ENCODE peak calls at places on chromosomes 16 and 17, in five cellular contexts. One of them, this sample, is unnamed.
A peak's percentile ranks its signal among the peaks of the same experiment; 100 is the strongest.

GRCh38 chr16:68228652-68229051 is 7.3 kb downstream of the ESRP2 start:
- DNase-seq in T1000: no peak
- DNase-seq in activated CD4-positive, alpha-beta T cell treated with anti-CD3 and anti-CD28 coated beads, Interleukin-2, amount 50 U/mL, for 24 hours: no peak
- DNase-seq in hypothalamus: no peak
- DNase-seq in T-helper 17 cell: no peak
- DNase-seq in this sample: no peak

GRCh38 chr17:66649818-66650489 is 185.0 kb upstream of the CACNG5 start:
- DNase-seq in T1000: no peak
- DNase-seq in activated CD4-positive, alpha-beta T cell treated with anti-CD3 and anti-CD28 coated beads, Interleukin-2, amount 50 U/mL, for 24 hours: no peak
- DNase-seq in hypothalamus: no peak
- DNase-seq in T-helper 17 cell: no peak
- DNase-seq in this sample: no peak

GRCh38 chr16:85470873-85471272 is 142.2 kb upstream of the GSE1 start:
- DNase-seq in T1000: no peak
- DNase-seq in activated CD4-positive, alpha-beta T cell treated with anti-CD3 and anti-CD28 coated beads, Interleukin-2, amount 50 U/mL, for 24 hours: no peak
- DNase-seq in hypothalamus: no peak
- DNase-seq in T-helper 17 cell: no peak
- DNase-seq in this sample: no peak

GRCh38 chr17:65013613-65014391 is 42.7 kb downstream of the GNA13 start:
- DNase-seq in T1000: no peak
- DNase-seq in activated CD4-positive, alpha-beta T cell treated with anti-CD3 and anti-CD28 coated beads, Interleukin-2, amount 50 U/mL, for 24 hours: no peak
- DNase-seq in hypothalamus: no peak
- DNase-seq in T-helper 17 cell: no peak
- DNase-seq in this sample: no peak

GRCh38 chr17:40307001-40307690 is 1.8 kb upstream of the RARA start:
- DNase-seq in T1000: peak; percentile 53
- DNase-seq in activated CD4-positive, alpha-beta T cell treated with anti-CD3 and anti-CD28 coated beads, Interleukin-2, amount 50 U/mL, for 24 hours: no peak
- DNase-seq in hypothalamus: no peak
- DNase-seq in T-helper 17 cell: no peak
- DNase-seq in this sample: peak; percentile 50

GRCh38 chr17:62091804-62092203 is 26.7 kb upstream of the MED13 start:
- DNase-seq in T1000: no peak
- DNase-seq in activated CD4-positive, alpha-beta T cell treated with anti-CD3 and anti-CD28 coated beads, Interleukin-2, amount 50 U/mL, for 24 hours: no peak
- DNase-seq in hypothalamus: no peak
- DNase-seq in T-helper 17 cell: no peak
- DNase-seq in this sample: no peak

GRCh38 chr16:78705694-78706093 is 606.2 kb downstream of the WWOX start:
- DNase-seq in T1000: no peak
- DNase-seq in activated CD4-positive, alpha-beta T cell treated with anti-CD3 and anti-CD28 coated beads, Interleukin-2, amount 50 U/mL, for 24 hours: peak; percentile 10
- DNase-seq in hypothalamus: no peak
- DNase-seq in T-helper 17 cell: no peak
- DNase-seq in this sample: peak; percentile 68

GRCh38 chr17:7888184-7888920 is at the start of gene CHD3:
- DNase-seq in T1000: no peak
- DNase-seq in activated CD4-positive, alpha-beta T cell treated with anti-CD3 and anti-CD28 coated beads, Interleukin-2, amount 50 U/mL, for 24 hours: peak; percentile 44
- DNase-seq in hypothalamus: no peak
- DNase-seq in T-helper 17 cell: no peak
- DNase-seq in this sample: peak; percentile 53

GRCh38 chr16:25596194-25596593 is 95.6 kb upstream of the HS3ST4 start:
- DNase-seq in T1000: no peak
- DNase-seq in activated CD4-positive, alpha-beta T cell treated with anti-CD3 and anti-CD28 coated beads, Interleukin-2, amount 50 U/mL, for 24 hours: no peak
- DNase-seq in hypothalamus: no peak
- DNase-seq in T-helper 17 cell: no peak
- DNase-seq in this sample: no peak

GRCh38 chr17:601462-602303 is 113.0 kb downstream of the VPS53 start:
- DNase-seq in T1000: no peak
- DNase-seq in activated CD4-positive, alpha-beta T cell treated with anti-CD3 and anti-CD28 coated beads, Interleukin-2, amount 50 U/mL, for 24 hours: no peak
- DNase-seq in hypothalamus: no peak
- DNase-seq in T-helper 17 cell: no peak
- DNase-seq in this sample: peak; percentile 80

This sample was measured in NCI-H82.